ENCODE peak calls at places on chromosomes 13 and 19, in eight cellular contexts. U is stimulated activated CD4-positive, alpha-beta T cell treated with anti-CD3 and anti-CD28 coated beads, TNF-alpha, amount 100 ng/mL, for 48 hours; S is mucosa of gallbladder; Y is ELR; F is fibroblast of the aortic adventitia; V is NT2/D1; B is smooth muscle cell of the brain vasculature; W is HCEC 1CT. K is an unnamed sample.
A peak's percentile ranks its signal among the peaks of the same experiment; 100 is the strongest.

GRCh38 chr13:40895715-40896184 is 106.3 kb downstream of the SLC25A15 start:
- DNase-seq in U (no peak), S (no peak), Y (no peak), F (no peak), V (no peak), B (no peak), W (no peak), K (peak; percentile 41)

GRCh38 chr19:952680-953500 is 27.1 kb downstream of the ARID3A start:
- DNase-seq in U (no peak), S (no peak), Y (peak; percentile 41), F (no peak), V (no peak), B (no peak), W (no peak), K (no peak)

GRCh38 chr13:106182404-106182803 is 353.1 kb downstream of the EFNB2 start:
- DNase-seq in U (no peak), S (no peak), Y (peak; percentile 94), F (peak; percentile 60), V (no peak), B (peak; percentile 36), W (peak; percentile 81), K (no peak)

GRCh38 chr19:55581145-55581827 is 638 bp upstream of the ZNF579 start:
- DNase-seq in U (no peak), S (no peak), Y (peak; percentile 34), F (no peak), V (no peak), B (no peak), W (no peak), K (no peak)

GRCh38 chr19:46299004-46299509 is 2.2 kb downstream of the HIF3A start:
- DNase-seq in U (no peak), S (peak; percentile 96), Y (peak; percentile 60), F (peak; percentile 89), V (no peak), B (peak; percentile 91), W (peak; percentile 81), K (peak; percentile 74)

GRCh38 chr19:35841961-35842595 is 10.2 kb downstream of the NPHS1 start:
- DNase-seq in U (no peak), S (no peak), Y (no peak), F (no peak), V (no peak), B (no peak), W (no peak), K (no peak)

GRCh38 chr13:113616281-113616906 is 31.8 kb downstream of the TFDP1 start:
- DNase-seq in U (no peak), S (peak; percentile 30), Y (no peak), F (no peak), V (no peak), B (no peak), W (no peak), K (peak; percentile 77)

GRCh38 chr13:49214917-49215376 is 5.2 kb upstream of the MLNR start:
- DNase-seq in U (peak; percentile 20), S (no peak), Y (peak; percentile 28), F (no peak), V (peak; percentile 33), B (no peak), W (no peak), K (no peak)

GRCh38 chr13:36606060-36606459 is 67.8 kb upstream of the SERTM1 start:
- DNase-seq in U (no peak), S (no peak), Y (no peak), F (no peak), V (no peak), B (no peak), W (no peak), K (no peak)

GRCh38 chr13:72379581-72379980 is 347.8 kb downstream of the MZT1 start:
- DNase-seq in U (no peak), S (no peak), Y (peak; percentile 41), F (no peak), V (no peak), B (no peak), W (no peak), K (no peak)

GRCh38 chr19:2270572-2271515 is 11.1 kb downstream of the PEAK3 start:
- DNase-seq in U (no peak), S (peak; percentile 84), Y (peak; percentile 89), F (peak; percentile 84), V (no peak), B (peak; percentile 66), W (peak; percentile 85), K (peak; percentile 26)

GRCh38 chr13:48876289-48876688 is 99.4 kb upstream of the FNDC3A start:
- DNase-seq in U (no peak), S (no peak), Y (no peak), F (no peak), V (no peak), B (no peak), W (no peak), K (no peak)

GRCh38 chr13:111458739-111459138 is 138.3 kb downstream of the TEX29 start:
- DNase-seq in U (no peak), S (no peak), Y (no peak), F (no peak), V (no peak), B (no peak), W (no peak), K (no peak)

GRCh38 chr19:43078311-43078710 is 4.2 kb downstream of the PSG2 start:
- DNase-seq in U (no peak), S (no peak), Y (peak; percentile 96), F (peak; percentile 78), V (no peak), B (no peak), W (peak; percentile 86), K (peak; percentile 49)

GRCh38 chr19:13055213-13056051 is 47.2 kb downstream of the LYL1 start:
- DNase-seq in U (no peak), S (peak; percentile 57), Y (peak; percentile 89), F (peak; percentile 96), V (no peak), B (no peak), W (peak; percentile 84), K (peak; percentile 90)

K was measured in retinal pigment epithelial cell.